ENCODE peak calls at places on chromosomes 5 and 9, in ten cellular contexts. W, Y, B, S, K, X, T, E, Z and P are unnamed samples. For H3K36me3, the result is how much of the 10 kb centered on the place peaks cover.

GRCh38 chr9:117763314-117763713 is 59.1 kb downstream of the TLR4 start:
- DNase-seq in W (no peak), Y (no peak), T (no peak), B (no peak), E (no peak), X (peak), K (peak), S (no peak), Z (no peak), P (no peak)

GRCh38 chr5:176481659-176482213 is 33.6 kb downstream of the FAF2 start:
- DNase-seq in X (no peak), K (no peak), S (no peak), Y (no peak), B (no peak), Z (no peak), W (no peak), T (no peak), E (no peak), P (no peak)

GRCh38 chr9:107870927-107871720 is 381.6 kb upstream of the KLF4 start:
- DNase-seq in X (no peak), Z (no peak), W (no peak), B (no peak), Y (no peak), K (no peak), T (no peak), S (no peak), E (no peak), P (no peak)

GRCh38 chr9:567746-568305 is 273.7 kb upstream of the DMRT1 start:
- DNase-seq in S (no peak), T (no peak), E (no peak), Z (no peak), Y (no peak), B (no peak), X (no peak), W (no peak), K (no peak), P (no peak)

GRCh38 chr5:1799602-1800469 is at the start of gene MRPL36:
- DNase-seq in X (peak), Z (peak), K (no peak), Y (peak), B (peak), S (peak), W (peak), T (peak), E (peak), P (peak)

GRCh38 chr9:14908221-14909206 is 1.7 kb downstream of the FREM1 start:
- DNase-seq in Y (no peak), K (no peak), E (no peak), T (no peak), B (no peak), W (no peak), Z (no peak), S (no peak), X (no peak), P (no peak)

GRCh38 chr9:137138058-137138697 is 776 bp upstream of the GRIN1 start:
- DNase-seq in X (no peak), Z (no peak), Y (no peak), B (no peak), E (no peak), K (no peak), S (no peak), W (no peak), T (no peak), P (no peak)

GRCh38 chr5:141680751-141681201 is 1.3 kb downstream of the ARAP3 start:
- DNase-seq in S (no peak), E (peak), Y (no peak), T (peak), K (no peak), B (no peak), X (peak), W (peak), Z (peak), P (peak)

GRCh38 chr5:95697781-95698681 is 15.2 kb upstream of the SPATA9 start:
- DNase-seq in W (no peak), E (no peak), Z (no peak), X (no peak), S (no peak), B (no peak), T (no peak), K (no peak), Y (no peak), P (no peak)

GRCh38 chr5:139877129-139877597 is 81.6 kb downstream of the PSD2 start:
- DNase-seq in Z (no peak), B (no peak), W (no peak), S (no peak), X (peak), E (no peak), Y (no peak), K (no peak), T (no peak), P (no peak)

GRCh38 chr9:134534661-134535080 is 106.9 kb upstream of the COL5A1 start:
- DNase-seq in T (no peak), W (no peak), S (no peak), K (no peak), X (no peak), B (no peak), Z (peak), Y (no peak), E (no peak), P (no peak)

DNA sequence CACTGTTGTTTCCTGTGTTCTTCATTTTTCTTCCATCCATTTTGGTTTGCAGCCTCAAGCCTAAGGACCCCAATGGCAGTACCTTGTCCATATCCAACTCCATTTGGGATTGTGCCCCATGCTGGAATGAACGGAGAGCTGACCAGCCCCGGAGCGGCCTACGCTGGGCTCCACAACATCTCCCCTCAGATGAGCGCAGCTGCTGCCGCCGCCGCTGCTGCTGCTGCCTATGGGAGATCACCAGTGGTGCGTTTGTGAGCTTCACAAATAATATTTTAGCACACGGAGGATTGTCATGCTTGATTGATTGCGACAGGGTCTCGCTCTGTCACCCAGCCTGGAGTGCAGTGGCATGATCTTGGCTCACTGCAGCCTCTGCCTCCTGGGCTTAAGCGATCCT is 136.8 kb downstream of the TLE4 start:
- DNase-seq in S (no peak), W (no peak), Z (no peak), K (no peak), E (no peak), T (no peak), Y (no peak), X (no peak), B (no peak), P (no peak)
- H3K36me3 ChIP-seq in S (under half), W (under half), Z (under half), K (under half), E (under half), T (under half), Y (under half), X (under half), B (under half), P (under half)

DNA sequence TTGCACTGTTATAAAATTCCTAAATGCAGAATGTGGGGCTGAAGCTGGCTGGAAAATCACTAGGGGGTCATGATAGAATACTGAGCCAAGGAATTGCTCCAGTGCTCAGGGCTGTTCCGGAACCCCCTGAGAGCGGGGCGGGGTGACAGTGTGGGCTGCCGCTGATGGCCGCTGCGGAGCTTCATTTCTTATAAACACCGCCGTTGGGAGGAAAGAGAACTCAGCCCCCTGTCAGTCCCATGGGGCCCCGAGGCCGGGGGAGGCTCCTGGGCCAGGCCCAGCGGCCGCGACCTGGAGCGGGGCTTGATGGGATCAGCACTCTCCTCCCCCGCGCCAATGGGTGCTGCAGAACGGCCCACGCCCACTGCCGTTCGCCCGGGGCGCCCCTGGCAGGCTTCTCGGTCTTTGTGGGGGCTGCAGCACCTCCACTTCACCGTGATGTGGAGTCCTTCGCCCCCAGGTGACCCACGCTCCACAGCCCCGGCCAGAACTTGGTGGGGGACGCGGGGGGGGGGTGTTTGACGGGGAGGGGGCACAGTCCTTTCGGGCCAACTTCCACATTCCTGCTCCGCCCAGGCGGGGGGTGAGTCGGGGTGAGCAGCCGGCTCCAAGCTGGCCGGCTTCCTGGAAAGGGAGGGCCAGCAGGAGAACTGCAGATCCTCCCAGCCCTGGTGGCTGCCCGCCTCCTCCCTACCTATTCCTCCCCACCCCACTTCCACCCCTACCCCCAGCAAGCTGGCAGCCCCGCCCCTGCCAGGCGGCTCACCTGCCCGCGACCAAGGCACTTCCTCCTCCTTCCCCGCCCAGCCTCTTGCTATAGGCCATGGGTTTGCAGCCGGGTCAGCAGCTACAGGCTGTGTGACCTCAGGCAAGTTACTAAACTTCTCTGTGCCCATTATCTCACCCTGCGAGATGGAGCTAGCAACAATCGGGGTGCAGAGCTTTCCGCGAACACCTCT is 5.4 kb upstream of the IRF1 start:
- DNase-seq in X (peak), Z (peak), K (peak), S (peak), B (peak), T (peak), E (peak), Y (peak), W (peak), P (peak)
- TF ChIP-seq CTCF in X (no peak), Z (no peak), K (peak), S (no peak), B (no peak), T (no peak), E (no peak), Y (peak), W (peak), P (no peak)

GRCh38 chr9:128619779-128620178 is 36.9 kb downstream of the DYNC2I2 start:
- DNase-seq in E (no peak), X (no peak), Y (no peak), Z (no peak), K (no peak), W (no peak), S (no peak), T (no peak), B (no peak), P (no peak)
- H3K36me3 ChIP-seq in E (under half), X (under half), Y (under half), Z (half or more), K (half or more), W (half or more), S (under half), T (under half), B (under half), P (half or more)

DNA sequence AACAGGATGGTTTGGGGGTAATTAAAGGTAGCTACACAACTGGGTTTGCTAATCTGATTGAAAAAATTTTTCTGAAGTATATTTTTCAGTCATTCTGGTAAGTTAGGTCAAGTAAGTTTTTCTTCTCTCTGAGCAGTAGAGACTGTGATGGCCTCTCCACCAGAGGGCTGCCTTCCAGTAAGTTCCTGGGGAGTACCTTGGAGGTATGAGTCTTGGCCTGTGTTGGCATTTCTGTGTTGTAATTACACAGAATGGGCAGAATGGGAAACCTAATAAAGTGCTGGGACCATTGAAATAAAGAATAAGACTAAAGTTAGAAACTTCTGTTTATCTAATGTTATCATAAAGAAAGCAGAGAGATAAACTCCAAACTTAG is 430.8 kb downstream of the ARHGEF28 start:
- DNase-seq in W (no peak), Z (no peak), K (no peak), B (no peak), Y (no peak), X (peak), S (no peak), T (no peak), E (no peak), P (peak)
- TF ChIP-seq CTCF in W (peak), Z (peak), K (peak), B (no peak), Y (peak), X (peak), S (no peak), T (peak), E (peak), P (peak)

GRCh38 chr9:114385412-114386181 is 2.2 kb downstream of the AKNA start:
- DNase-seq in T (peak), X (peak), B (no peak), K (peak), S (peak), E (peak), Y (peak), W (peak), Z (peak), P (peak)

GRCh38 chr9:114387678-114388431 is at the start of gene AKNA:
- DNase-seq in E (peak), Z (peak), W (peak), X (peak), K (no peak), Y (peak), T (peak), B (peak), S (peak), P (peak)

GRCh38 chr9:114384836-114385411 is 2.9 kb downstream of the AKNA start:
- DNase-seq in K (no peak), Y (no peak), X (no peak), T (no peak), Z (no peak), E (no peak), S (no peak), W (no peak), B (no peak), P (no peak)

GRCh38 chr9:114386886-114387677 is 700 bp downstream of the AKNA start:
- DNase-seq in Y (peak), B (peak), S (no peak), K (no peak), Z (no peak), W (peak), E (peak), T (no peak), X (no peak), P (peak)

GRCh38 chr9:114386361-114386885 is 1.4 kb downstream of the AKNA start:
- DNase-seq in B (no peak), S (no peak), Y (peak), Z (no peak), W (no peak), T (no peak), E (no peak), X (no peak), K (no peak), P (no peak)
- H3K36me3 ChIP-seq in B (under half), S (under half), Y (under half), Z (under half), W (under half), T (under half), E (under half), X (under half), K (under half), P (under half)

DNA sequence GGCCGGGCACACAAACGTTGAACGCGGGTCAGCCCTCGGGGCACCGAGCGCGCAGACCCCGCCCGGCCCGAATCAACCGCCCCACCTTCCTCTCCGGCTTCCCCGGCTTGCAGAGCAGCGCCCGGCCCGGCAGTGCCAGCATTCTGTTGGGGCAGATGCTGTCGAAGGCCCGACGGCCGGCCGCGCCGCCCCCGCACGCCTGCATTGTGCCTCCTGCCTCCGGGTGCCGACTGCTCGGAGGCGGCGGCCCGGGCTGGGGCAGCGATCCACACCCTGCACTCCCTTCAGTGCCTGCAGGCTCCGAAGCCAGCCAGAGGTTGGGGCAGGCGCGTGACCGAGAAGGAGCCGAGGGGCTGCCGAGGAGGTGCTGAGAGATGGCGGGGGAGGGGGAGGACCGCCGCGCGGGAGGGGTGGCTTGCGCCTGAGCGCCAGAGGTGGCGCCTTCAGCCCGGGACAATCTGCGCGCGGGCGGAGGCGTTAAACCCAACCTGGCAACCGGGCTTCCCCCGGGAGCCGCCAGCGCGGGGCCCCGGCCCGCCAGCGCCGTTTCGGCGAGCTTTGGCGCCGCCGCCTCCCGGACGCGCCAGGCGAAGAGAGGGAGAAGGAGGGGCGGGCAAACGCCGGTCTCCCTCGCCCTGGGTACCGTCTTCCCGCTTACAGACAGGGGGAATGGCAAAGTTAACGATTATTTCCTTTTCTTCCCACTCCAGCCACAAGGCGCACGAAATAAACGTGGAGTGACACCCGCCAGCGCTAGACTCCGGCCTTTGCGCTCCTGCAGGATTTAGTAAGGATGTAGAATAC is at the start of gene MCIDAS:
- DNase-seq in E (no peak), W (no peak), Y (peak), S (no peak), T (no peak), K (no peak), X (peak), Z (peak), B (no peak), P (peak)
- TF ChIP-seq CTCF in E (peak), W (no peak), Y (peak), S (no peak), T (no peak), K (peak), X (no peak), Z (peak), B (no peak), P (no peak)

GRCh38 chr5:135341021-135341666 is 57.9 kb downstream of the MACROH2A1 start:
- DNase-seq in X (no peak), Z (no peak), B (no peak), Y (no peak), K (no peak), E (no peak), W (no peak), T (no peak), S (no peak), P (peak)

GRCh38 chr5:135343417-135343816 is 55.6 kb downstream of the MACROH2A1 start:
- DNase-seq in Y (no peak), Z (no peak), X (peak), T (no peak), B (no peak), W (no peak), S (no peak), E (no peak), K (no peak), P (no peak)

GRCh38 chr5:135341696-135342095 is 57.3 kb downstream of the MACROH2A1 start:
- DNase-seq in S (no peak), Z (no peak), X (no peak), E (no peak), Y (no peak), K (no peak), W (no peak), T (no peak), B (no peak), P (no peak)

GRCh38 chr5:135340568-135340967 is 58.5 kb downstream of the MACROH2A1 start:
- DNase-seq in S (no peak), K (no peak), X (no peak), Z (no peak), Y (no peak), W (no peak), B (no peak), T (no peak), E (no peak), P (no peak)

GRCh38 chr5:135342227-135342859 is 56.7 kb downstream of the MACROH2A1 start:
- DNase-seq in Z (no peak), K (no peak), B (no peak), X (no peak), Y (no peak), E (no peak), T (no peak), W (no peak), S (no peak), P (no peak)
- H3K36me3 ChIP-seq in Z (half or more), K (under half), B (under half), X (half or more), Y (under half), E (under half), T (under half), W (half or more), S (under half), P (under half)

GRCh38 chr5:7849531-7850240 is 1.2 kb downstream of the CFAP90 start:
- DNase-seq in Y (no peak), Z (no peak), E (peak), W (peak), K (no peak), S (no peak), X (no peak), B (peak), T (no peak), P (no peak)
- TF ChIP-seq CTCF in Y (no peak), Z (peak), E (peak), W (no peak), K (no peak), S (no peak), X (no peak), B (no peak), T (no peak), P (no peak)